ENCODE peak calls at places on chromosomes 6 and 20, in four cellular contexts. U is kidney, T is fibroblast of pulmonary artery, M is endothelial cell. V is an unnamed sample.

GRCh38 chr6:4635666-4636065 is 140.5 kb upstream of the CDYL start:
- DNase-seq in T (peak; percentile 50), M (no peak), U (no peak), V (no peak)

GRCh38 chr20:3805594-3806264 is 9.6 kb downstream of the CDC25B start:
- DNase-seq in U (peak; percentile 30), T (peak; percentile 67), M (no peak), V (peak; percentile 58)

GRCh38 chr6:28838289-28838633 is 85.5 kb downstream of the TRIM27 start:
- DNase-seq in M (peak; percentile 66), U (no peak), T (peak; percentile 82), V (peak; percentile 49)

GRCh38 chr6:128929869-128930268 is 46.9 kb downstream of the LAMA2 start:
- DNase-seq in T (no peak), U (peak; percentile 47), M (no peak), V (no peak)

GRCh38 chr6:28683945-28684538 is 158.4 kb downstream of the GPX5 start:
- DNase-seq in T (peak; percentile 68), M (peak; percentile 18), U (no peak), V (no peak)

GRCh38 chr20:47368301-47368700 is 11.8 kb upstream of the ZMYND8 start:
- DNase-seq in M (no peak), U (peak; percentile 16), T (no peak), V (no peak)

GRCh38 chr6:155832596-155832995 is 377.0 kb upstream of the NOX3 start:
- DNase-seq in U (no peak), T (peak; percentile 85), M (no peak), V (no peak)

GRCh38 chr6:81552644-81553043 is 199.8 kb downstream of the TENT5A start:
- DNase-seq in M (no peak), U (no peak), T (no peak), V (no peak)

GRCh38 chr20:58228484-58229197 is at the start of gene ANKRD60:
- DNase-seq in M (peak; percentile 36), T (peak; percentile 64), U (peak; percentile 63), V (no peak)

GRCh38 chr20:49360242-49360968 is 82.5 kb upstream of the ZNFX1 start:
- DNase-seq in U (no peak), T (no peak), M (no peak), V (no peak)

GRCh38 chr6:136526196-136526930 is 23.9 kb downstream of the MAP7 start:
- DNase-seq in T (peak; percentile 73), U (peak; percentile 85), M (peak; percentile 57), V (peak; percentile 20)

GRCh38 chr6:79413562-79414002 is 123.6 kb downstream of the LCA5 start:
- DNase-seq in M (no peak), U (no peak), T (peak; percentile 85), V (no peak)

GRCh38 chr6:27617046-27617687 is 144.3 kb upstream of the ZNF184 start:
- DNase-seq in M (no peak), U (no peak), T (peak; percentile 47), V (no peak)

GRCh38 chr6:26309731-26310142 is 55.3 kb upstream of the BTN3A2 start:
- DNase-seq in U (no peak), T (no peak), M (no peak), V (no peak)

GRCh38 chr6:3311798-3312197 is 53.1 kb downstream of the PSMG4 start:
- DNase-seq in T (no peak), M (no peak), U (no peak), V (no peak)

GRCh38 chr6:72861935-72862432 is 240.1 kb downstream of the KCNQ5 start:
- DNase-seq in M (no peak), T (peak; percentile 57), U (no peak), V (no peak)

GRCh38 chr20:20824924-20825584 is 112.6 kb upstream of the RALGAPA2 start:
- DNase-seq in T (peak; percentile 47), U (no peak), M (peak; percentile 74), V (peak; percentile 60)

GRCh38 chr6:131643262-131643631 is 6.1 kb downstream of the ENPP3 start:
- DNase-seq in M (no peak), U (no peak), T (no peak), V (no peak)

GRCh38 chr20:44166477-44166876 is 20.5 kb downstream of the JPH2 start:
- DNase-seq in U (no peak), M (no peak), T (peak; percentile 69), V (no peak)
- TF ChIP-seq CTCF in U (no peak), M (no peak), T (no peak), V (no peak)

DNA sequence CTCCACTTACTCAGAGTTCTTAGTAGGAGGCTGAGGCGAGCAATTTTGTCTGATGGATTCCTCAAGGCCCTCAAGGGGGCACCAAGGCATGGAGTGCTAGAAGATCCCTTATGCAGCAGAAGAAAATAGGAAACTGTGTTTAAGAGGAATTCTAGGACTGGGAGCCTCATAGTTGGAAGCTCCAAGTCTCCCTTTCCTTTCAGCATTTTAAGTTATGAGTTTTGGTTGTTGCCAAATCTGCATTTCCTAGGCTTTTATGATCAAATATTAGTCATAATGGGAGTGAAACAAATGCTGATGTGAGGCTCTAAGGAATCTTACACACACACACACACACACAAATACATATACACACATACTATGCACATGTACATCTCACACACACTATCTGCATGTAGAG is 714.0 kb downstream of the UTRN start:
- DNase-seq in T (no peak), M (no peak), U (no peak), V (no peak)
- TF ChIP-seq CTCF in T (no peak), M (no peak), U (no peak), V (no peak)

GRCh38 chr6:5732496-5732895 is 274.2 kb downstream of the NRN1 start:
- DNase-seq in U (no peak), T (no peak), M (no peak), V (no peak)
- TF ChIP-seq CTCF in U (no peak), T (no peak), M (no peak), V (no peak)

GRCh38 chr6:11772109-11772830 is 6.3 kb downstream of the ADTRP start:
- DNase-seq in T (peak; percentile 89), M (no peak), U (no peak), V (no peak)

GRCh38 chr6:11773013-11773412 is 5.6 kb downstream of the ADTRP start:
- DNase-seq in M (no peak), T (no peak), U (no peak), V (no peak)

GRCh38 chr6:11771473-11772048 is 7.0 kb downstream of the ADTRP start:
- DNase-seq in U (no peak), M (no peak), T (no peak), V (no peak)

GRCh38 chr6:11774392-11774791 is 4.2 kb downstream of the ADTRP start:
- DNase-seq in U (no peak), T (no peak), M (no peak), V (no peak)

DNA sequence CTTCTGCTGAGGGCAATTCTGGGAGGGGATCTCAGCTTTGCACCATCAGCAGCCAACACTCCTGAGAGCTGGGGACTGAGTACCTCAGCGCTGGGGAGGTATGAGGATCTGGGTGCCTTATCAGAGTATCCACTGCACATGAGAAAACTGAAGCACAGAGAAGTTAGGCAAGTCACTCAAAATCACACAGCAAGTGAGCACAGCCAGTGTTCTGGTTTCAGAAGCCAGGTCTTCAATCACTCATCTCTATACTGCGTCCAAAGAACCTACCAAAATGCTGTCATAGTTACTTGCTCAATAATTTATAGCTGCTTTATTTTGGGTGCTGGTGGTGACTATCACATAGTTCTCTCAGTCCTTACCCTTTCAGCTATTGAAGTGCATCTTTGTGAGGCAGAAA is 5.0 kb downstream of the ADTRP start:
- DNase-seq in T (no peak), M (no peak), U (no peak), V (no peak)
- TF ChIP-seq CTCF in T (no peak), M (no peak), U (no peak), V (no peak)

GRCh38 chr6:137975058-137975940 is 108.2 kb downstream of the TNFAIP3 start:
- DNase-seq in T (peak; percentile 62), U (no peak), M (no peak), V (no peak)
- TF ChIP-seq CTCF in T (peak; percentile 27), U (peak; percentile 6), M (no peak), V (peak; percentile 30)

GRCh38 chr6:17470953-17471335 is 77.5 kb downstream of the CAP2 start:
- DNase-seq in U (no peak), M (no peak), T (peak; percentile 96), V (no peak)
- TF ChIP-seq CTCF in U (no peak), M (no peak), T (peak; percentile 28), V (no peak)

GRCh38 chr6:134457941-134458340 is 140.0 kb upstream of the SGK1 start:
- DNase-seq in M (no peak), U (no peak), T (no peak), V (no peak)
- TF ChIP-seq CTCF in M (no peak), U (no peak), T (peak; percentile 5), V (no peak)

DNA sequence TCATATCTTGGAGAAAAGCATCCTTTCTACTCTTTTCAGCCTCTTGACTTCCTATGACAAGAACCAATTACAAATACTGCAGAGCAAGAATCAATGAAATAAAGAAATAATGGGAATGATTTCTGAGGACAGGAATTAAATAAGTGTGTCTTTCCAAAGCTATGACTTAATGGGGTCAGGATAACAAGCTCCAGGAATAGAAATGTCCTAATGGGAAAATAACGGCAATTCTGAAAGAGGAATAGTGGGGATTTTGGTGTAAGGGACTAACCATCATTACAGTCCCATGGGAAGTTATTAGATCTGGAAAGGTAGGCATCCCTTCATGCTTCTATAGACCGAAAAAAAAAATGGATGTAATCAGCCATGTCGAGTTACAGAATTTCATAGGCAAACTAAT is 28.2 kb upstream of the SNAP25 start:
- DNase-seq in M (no peak), U (no peak), T (no peak), V (no peak)
- TF ChIP-seq CTCF in M (no peak), U (no peak), T (no peak), V (no peak)

GRCh38 chr6:42441661-42442081 is 10.1 kb downstream of the TRERF1 start:
- DNase-seq in M (no peak), T (no peak), U (no peak), V (no peak)
- TF ChIP-seq CTCF in M (no peak), T (no peak), U (no peak), V (no peak)